ENCODE peak calls at places on chromosomes 6 and 20, in seven cellular contexts. K, V, R, G, E, P and O are unnamed samples. For H3K4me1, the result is how much of the 10 kb centered on the place peaks cover.

GRCh38 chr20:967796-968742 is 34.0 kb downstream of the RSPO4 start:
- DNase-seq in K (no peak), E (peak), R (no peak), G (peak), V (no peak), P (no peak), O (no peak)

GRCh38 chr6:10309826-10310405 is 105.0 kb downstream of the TFAP2A start:
- DNase-seq in E (no peak), G (no peak), R (no peak), P (no peak), K (no peak), V (no peak), O (no peak)

GRCh38 chr6:43972179-43972914 is 154.9 kb downstream of the MRPL14 start:
- DNase-seq in E (peak), K (peak), G (peak), P (peak), V (no peak), R (no peak), O (no peak)

GRCh38 chr20:46407671-46407996 is 1.2 kb upstream of the ELMO2 start:
- DNase-seq in V (no peak), R (no peak), G (no peak), P (no peak), E (no peak), K (no peak), O (no peak)

GRCh38 chr20:45014671-45015415 is 48.5 kb downstream of the STK4 start:
- DNase-seq in V (no peak), K (no peak), R (no peak), G (peak), E (peak), P (no peak), O (peak)

GRCh38 chr20:46455729-46456128 is 49.3 kb upstream of the ELMO2 start:
- DNase-seq in P (no peak), V (no peak), K (no peak), R (no peak), E (no peak), G (no peak), O (no peak)

GRCh38 chr6:42727084-42727601 is 4.7 kb upstream of the PRPH2 start:
- DNase-seq in V (peak), R (no peak), K (peak), G (no peak), E (peak), P (no peak), O (no peak)

GRCh38 chr20:52921300-52921699 is 50.9 kb upstream of the TSHZ2 start:
- DNase-seq in R (no peak), V (no peak), K (no peak), P (no peak), E (no peak), G (no peak), O (no peak)

GRCh38 chr6:1554881-1555569 is 54.7 kb upstream of the FOXC1 start:
- DNase-seq in E (peak), P (peak), R (no peak), K (peak), V (no peak), G (peak), O (peak)

GRCh38 chr6:1162367-1163275 is 149.3 kb upstream of the FOXQ1 start:
- DNase-seq in V (no peak), K (no peak), G (no peak), P (no peak), E (no peak), R (no peak), O (no peak)

GRCh38 chr6:15512126-15512525 is 150.7 kb downstream of the DTNBP1 start:
- DNase-seq in G (peak), R (no peak), P (no peak), K (no peak), V (no peak), E (no peak), O (no peak)

GRCh38 chr6:44072959-44073611 is 54.2 kb downstream of the MRPL14 start:
- DNase-seq in G (peak), V (peak), R (peak), P (peak), E (peak), K (peak), O (peak)

GRCh38 chr6:106360989-106361430 is 493 bp downstream of the CRYBG1 start:
- DNase-seq in V (peak), G (peak), P (no peak), R (no peak), E (no peak), K (no peak), O (no peak)

GRCh38 chr20:57662313-57663240 is 42.4 kb upstream of the ZBP1 start:
- DNase-seq in E (no peak), P (peak), V (peak), R (no peak), K (peak), G (no peak), O (no peak)

GRCh38 chr20:57663241-57663640 is 43.0 kb upstream of the ZBP1 start:
- DNase-seq in E (no peak), P (no peak), R (no peak), G (no peak), K (no peak), V (no peak), O (no peak)

GRCh38 chr20:57660510-57661199 is 40.4 kb upstream of the ZBP1 start:
- DNase-seq in K (peak), P (peak), G (no peak), V (peak), R (peak), E (no peak), O (no peak)

GRCh38 chr20:57661201-57662027 is 41.2 kb upstream of the ZBP1 start:
- DNase-seq in R (peak), E (no peak), P (peak), V (peak), K (peak), G (no peak), O (no peak)

GRCh38 chr20:57662028-57662312 is 41.7 kb upstream of the ZBP1 start:
- DNase-seq in E (no peak), P (no peak), G (no peak), V (no peak), K (peak), R (no peak), O (no peak)
- H3K4me1 ChIP-seq in E (under half), P (half or more), G (under half), V (under half), K (under half), R (half or more), O (under half)

GRCh38 chr6:125872259-125872921 is 81.6 kb downstream of the NCOA7 start:
- DNase-seq in P (no peak), G (peak), V (no peak), E (no peak), R (no peak), K (no peak), O (peak)
- H3K27ac ChIP-seq in P (no peak), G (peak), V (no peak), E (no peak), R (no peak), K (no peak), O (no peak)

DNA sequence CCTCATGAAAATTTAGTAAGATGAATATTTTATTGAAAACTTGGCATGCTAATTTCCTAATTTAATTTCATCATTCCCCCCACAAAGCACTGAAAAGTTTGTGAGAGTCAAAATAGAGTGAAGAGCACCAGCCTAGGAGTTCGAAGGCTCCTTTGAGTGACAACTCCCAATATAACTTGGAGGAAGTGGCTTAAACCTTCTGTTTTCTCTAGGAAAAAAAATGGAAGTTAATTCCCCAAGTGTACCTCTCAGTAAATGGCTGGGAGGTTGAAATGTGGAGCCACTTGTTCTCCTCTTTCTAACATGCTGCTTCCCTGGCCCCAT is 107.3 kb downstream of the MAP3K7 start:
- DNase-seq in R (no peak), K (no peak), E (no peak), P (no peak), G (no peak), V (no peak), O (no peak)
- TF ChIP-seq CTCF in R (no peak), K (no peak), E (no peak), P (no peak), G (no peak), V (no peak), O (no peak)

DNA sequence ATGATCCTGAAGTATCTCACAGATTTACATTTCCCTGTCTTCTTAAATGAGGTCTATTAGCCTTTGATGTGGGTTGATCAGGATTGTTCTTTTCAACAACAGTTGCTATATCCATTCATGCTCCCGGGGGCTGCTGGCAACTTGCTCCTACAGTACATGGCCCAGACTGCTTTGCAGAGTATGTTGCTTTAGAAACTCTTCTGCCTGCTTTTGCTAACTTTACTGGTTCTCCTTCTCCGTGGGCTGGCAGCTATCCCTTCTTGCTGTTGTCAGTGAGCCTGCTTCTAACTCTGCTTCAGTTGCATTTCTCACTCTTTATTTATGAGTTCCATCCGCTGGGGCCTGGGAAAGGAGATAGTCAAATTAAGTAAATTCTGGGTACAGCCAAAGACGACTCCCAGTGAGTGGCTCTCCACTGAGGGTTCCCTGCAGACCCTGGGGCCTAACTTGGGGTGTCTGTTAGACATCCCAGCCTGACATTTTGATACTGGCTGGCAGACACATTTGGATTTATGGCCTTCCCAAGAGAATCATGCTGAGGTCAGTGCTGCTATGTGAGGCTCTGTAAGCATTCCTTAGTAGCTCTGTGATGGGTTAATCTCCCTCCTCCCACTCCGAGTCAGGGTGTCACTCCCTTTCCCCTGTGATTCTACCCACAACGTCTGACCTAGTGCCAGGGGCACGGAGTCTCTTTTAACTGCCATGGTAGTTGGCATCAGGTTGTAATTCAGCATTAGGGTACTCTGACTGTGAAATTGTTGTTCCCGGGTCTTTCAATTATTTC is 73.6 kb downstream of the SLX4IP start:
- DNase-seq in K (no peak), P (peak), V (no peak), G (no peak), R (no peak), E (peak), O (peak)
- H3K4me1 ChIP-seq in K (half or more), P (half or more), V (under half), G (under half), R (half or more), E (under half), O (under half)

GRCh38 chr6:161694995-161695394 is 421.1 kb upstream of the AGPAT4 start:
- DNase-seq in E (peak), K (no peak), G (peak), R (no peak), P (no peak), V (no peak), O (no peak)

GRCh38 chr6:161701051-161701450 is 427.2 kb upstream of the AGPAT4 start:
- DNase-seq in E (no peak), P (no peak), K (no peak), R (no peak), G (no peak), V (no peak), O (no peak)

DNA sequence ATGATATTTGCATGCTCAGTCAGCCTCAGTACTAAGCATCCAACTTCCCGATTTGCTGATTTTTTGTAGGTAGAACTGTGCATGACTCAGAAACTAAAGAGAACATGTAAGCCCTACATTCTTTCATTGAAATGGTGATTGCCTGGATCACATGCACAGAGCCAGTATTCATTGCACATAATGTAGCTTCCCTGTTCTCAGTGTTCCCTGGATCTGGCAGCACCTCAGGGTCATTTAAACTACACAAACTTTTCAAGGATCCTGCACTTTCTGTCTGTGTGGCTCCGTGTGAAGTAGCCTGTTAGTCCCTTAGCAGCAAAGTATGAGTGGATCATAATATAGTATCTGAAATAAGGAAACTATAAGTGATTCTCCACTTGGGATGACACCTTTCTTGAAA is 423.0 kb upstream of the AGPAT4 start:
- DNase-seq in R (no peak), K (no peak), E (no peak), V (no peak), G (no peak), P (no peak), O (no peak)
- H3K27ac ChIP-seq in R (no peak), K (no peak), E (no peak), V (no peak), G (no peak), P (no peak), O (no peak)

DNA sequence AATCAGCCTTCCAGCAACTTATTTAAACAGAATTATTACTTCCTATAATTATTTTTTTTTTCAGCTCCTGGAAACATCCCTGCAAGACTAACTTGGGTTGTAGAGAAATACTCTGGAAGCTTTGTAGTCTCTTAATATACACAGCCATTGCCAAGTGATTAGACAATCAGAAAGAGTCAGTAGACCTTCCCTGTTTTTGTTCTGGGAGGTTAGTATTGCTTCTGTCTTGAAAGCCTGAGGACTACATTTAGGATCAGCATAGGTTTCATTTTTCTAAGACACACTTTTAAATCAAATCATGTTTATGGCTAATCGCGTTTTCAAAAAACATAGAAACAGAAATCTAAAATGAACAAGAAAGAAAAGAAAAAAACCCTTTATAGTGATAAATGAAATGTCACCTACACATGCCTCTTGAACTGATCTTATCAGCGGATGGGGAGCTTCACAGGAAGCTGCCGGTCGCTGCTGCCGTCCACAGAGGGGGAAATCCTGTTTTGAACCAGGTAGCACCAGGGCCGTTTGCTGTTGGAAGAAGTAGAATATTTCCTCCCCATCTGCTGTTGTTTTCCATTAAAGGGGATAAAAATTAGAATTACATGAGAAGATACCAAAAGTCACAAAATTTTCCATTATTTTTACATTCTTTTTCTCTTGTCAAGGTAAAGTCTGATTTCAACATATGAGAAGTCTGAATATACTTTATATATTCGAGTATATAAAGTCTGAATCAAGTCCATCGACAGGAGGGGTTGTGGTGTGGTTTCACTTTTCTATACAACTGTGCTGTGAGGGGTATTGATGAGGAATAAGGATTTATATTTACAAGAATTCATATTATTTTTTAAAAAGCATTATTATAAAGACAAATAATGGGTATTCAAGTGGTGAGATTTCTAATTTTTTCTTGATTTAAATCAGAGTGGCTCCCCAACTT is 94.6 kb downstream of the ARMC2 start:
- DNase-seq in E (no peak), G (no peak), P (no peak), K (no peak), R (no peak), V (no peak), O (no peak)
- TF ChIP-seq CTCF in E (no peak), G (no peak), P (no peak), K (no peak), R (no peak), V (no peak), O (no peak)

GRCh38 chr6:80547827-80548226 is 441.4 kb downstream of the BCKDHB start:
- DNase-seq in G (peak), P (no peak), V (no peak), E (peak), K (no peak), R (no peak), O (peak)
- H3K4me1 ChIP-seq in G (under half), P (under half), V (under half), E (under half), K (under half), R (under half), O (under half)